ENCODE peak calls at places on chromosome 3, in eight cellular contexts. Z is NCI-H1930; L is stimulated activated CD8-positive, alpha-beta memory T cell treated with anti-CD3 and anti-CD28 coated beads, Interleukin-15, amount 100 ng/mL, for 24 hours; D is Caco-2; F is WTC11; K is NCI-H1092 treated with DMSO at 0.1 percent for 48 hours; I is neural crest cell; G is naive thymus-derived CD4-positive, alpha-beta T cell. N is an unnamed sample.

GRCh38 chr3:14810795-14811661 is 7.7 kb upstream of the FGD5 start:
- DNase-seq in Z (no peak), L (no peak), D (no peak), F (peak), K (no peak), I (no peak), G (no peak), N (no peak)

GRCh38 chr3:136584728-136585127 is 167.4 kb downstream of the STAG1 start:
- DNase-seq in Z (no peak), L (no peak), D (no peak), F (no peak), K (no peak), I (no peak), G (no peak), N (no peak)

GRCh38 chr3:27679691-27680090 is 42.4 kb downstream of the EOMES start:
- DNase-seq in Z (no peak), L (no peak), D (no peak), F (no peak), K (no peak), I (no peak), G (no peak), N (no peak)

GRCh38 chr3:119644481-119644880 is 15.9 kb downstream of the POPDC2 start:
- DNase-seq in Z (no peak), L (no peak), D (no peak), F (no peak), K (no peak), I (no peak), G (no peak), N (no peak)

GRCh38 chr3:126551839-126552687 is 6.7 kb downstream of the C3orf22 start:
- DNase-seq in Z (no peak), L (no peak), D (peak), F (no peak), K (no peak), I (no peak), G (no peak), N (no peak)

GRCh38 chr3:104349836-104350235 is 1016.9 kb upstream of the ALCAM start:
- DNase-seq in Z (no peak), L (no peak), D (no peak), F (no peak), K (no peak), I (no peak), G (no peak), N (no peak)

GRCh38 chr3:88921986-88922385 is 185.4 kb upstream of the EPHA3 start:
- DNase-seq in Z (no peak), L (no peak), D (no peak), F (no peak), K (no peak), I (no peak), G (no peak), N (no peak)

GRCh38 chr3:189664311-189664710 is 33.1 kb downstream of the TP63 start:
- DNase-seq in Z (no peak), L (no peak), D (no peak), F (no peak), K (no peak), I (no peak), G (no peak), N (no peak)

GRCh38 chr3:148763921-148764320 is 63.7 kb upstream of the CPB1 start:
- DNase-seq in Z (no peak), L (no peak), D (no peak), F (no peak), K (no peak), I (no peak), G (no peak), N (no peak)

GRCh38 chr3:30258426-30259392 is 347.7 kb upstream of the TGFBR2 start:
- DNase-seq in Z (peak), L (no peak), D (peak), F (no peak), K (peak), I (no peak), G (no peak), N (peak)

GRCh38 chr3:11230125-11230524 is 42.1 kb upstream of the ATG7 start:
- DNase-seq in Z (no peak), L (no peak), D (no peak), F (no peak), K (no peak), I (no peak), G (no peak), N (no peak)

GRCh38 chr3:152738656-152739055 is 96.3 kb upstream of the P2RY1 start:
- DNase-seq in Z (no peak), L (no peak), D (no peak), F (no peak), K (no peak), I (no peak), G (no peak), N (no peak)

GRCh38 chr3:109774108-109774507 is 436.8 kb upstream of the DPPA4 start:
- DNase-seq in Z (no peak), L (no peak), D (no peak), F (no peak), K (no peak), I (no peak), G (no peak), N (no peak)

GRCh38 chr3:37622999-37623883 is 238.4 kb upstream of the CTDSPL start:
- DNase-seq in Z (no peak), L (no peak), D (no peak), F (no peak), K (no peak), I (no peak), G (no peak), N (no peak)

GRCh38 chr3:184758056-184758455 is 46.2 kb upstream of the MAGEF1 start:
- DNase-seq in Z (no peak), L (no peak), D (no peak), F (no peak), K (no peak), I (no peak), G (no peak), N (no peak)

GRCh38 chr3:83868909-83869567 is 1089.8 kb upstream of the CADM2 start:
- DNase-seq in Z (no peak), L (no peak), D (no peak), F (no peak), K (no peak), I (no peak), G (no peak), N (no peak)

GRCh38 chr3:134342269-134342668 is 32.0 kb downstream of the AMOTL2 start:
- DNase-seq in Z (no peak), L (no peak), D (peak), F (no peak), K (no peak), I (no peak), G (no peak), N (no peak)

GRCh38 chr3:50246517-50246954 is 10.5 kb downstream of the GNAI2 start:
- DNase-seq in Z (no peak), L (peak), D (no peak), F (no peak), K (no peak), I (no peak), G (peak), N (no peak)

N was measured in iPS DF 19.7.